ENCODE peak calls at places on chromosomes 7 and 10, in four cellular contexts. O is adrenal gland; S is left ventricle myocardium inferior; Q is CD8-positive, alpha-beta T cell. B is an unnamed sample. For H3K9me3, the result is how much of the 10 kb centered on the place peaks cover.

GRCh38 chr7:87599336-87599735 is 1.3 kb downstream of the ABCB1 start:
- DNase-seq in O (peak), S (no peak), Q (peak), B (no peak)

GRCh38 chr10:48598936-48599829 is 5.7 kb downstream of the ARHGAP22 start:
- DNase-seq in O (no peak), S (no peak), Q (no peak), B (no peak)

GRCh38 chr7:51229106-51229537 is 87.5 kb downstream of the COBL start:
- DNase-seq in O (no peak), S (no peak), Q (no peak), B (no peak)

GRCh38 chr7:47581442-47581820 is 480 bp downstream of the TNS3 start:
- DNase-seq in O (no peak), S (no peak), Q (no peak), B (no peak)

GRCh38 chr10:68550747-68551411 is 9.3 kb upstream of the TET1 start:
- DNase-seq in O (peak), S (no peak), Q (peak), B (peak)

GRCh38 chr10:119689016-119689564 is 36.8 kb upstream of the INPP5F start:
- DNase-seq in O (no peak), S (no peak), Q (no peak), B (no peak)

GRCh38 chr10:7412482-7413251 is 1.8 kb upstream of the SFMBT2 start:
- DNase-seq in O (peak), S (peak), Q (peak), B (peak)

GRCh38 chr10:17805921-17806577 is 3.1 kb upstream of the MRC1 start:
- DNase-seq in O (no peak), S (no peak), Q (no peak), B (no peak)

GRCh38 chr10:103982639-103983038 is 15.7 kb downstream of the SLK start:
- DNase-seq in O (no peak), S (no peak), Q (no peak), B (no peak)

GRCh38 chr10:68406111-68406814 is 814 bp downstream of the RUFY2 start:
- DNase-seq in O (peak), S (peak), Q (no peak), B (peak)

GRCh38 chr7:99096124-99096887 is 47.6 kb downstream of the SMURF1 start:
- DNase-seq in O (peak), S (no peak), Q (no peak), B (no peak)

GRCh38 chr7:95169678-95170077 is 154.7 kb downstream of the PON1 start:
- DNase-seq in O (no peak), S (no peak), Q (no peak), B (no peak)

GRCh38 chr7:82204694-82205093 is 238.9 kb downstream of the CACNA2D1 start:
- DNase-seq in O (peak), S (peak), Q (no peak), B (peak)

GRCh38 chr7:66669088-66669487 is 40.4 kb downstream of the KCTD7 start:
- DNase-seq in O (no peak), S (peak), Q (no peak), B (no peak)

GRCh38 chr10:74231375-74231774 is 80.4 kb downstream of the ADK start:
- DNase-seq in O (peak), S (no peak), Q (no peak), B (no peak)

GRCh38 chr10:63976538-63976937 is 455.3 kb downstream of the REEP3 start:
- DNase-seq in O (peak), S (no peak), Q (no peak), B (no peak)

GRCh38 chr7:100835903-100836811 is 8.8 kb upstream of the EPHB4 start:
- DNase-seq in O (peak), S (peak), Q (no peak), B (peak)

GRCh38 chr10:96714031-96714590 is 6.2 kb downstream of the PIK3AP1 start:
- DNase-seq in O (no peak), S (no peak), Q (no peak), B (no peak)

GRCh38 chr7:18927134-18927533 is 190.3 kb downstream of the TWIST1 start:
- DNase-seq in O (no peak), S (no peak), Q (no peak), B (no peak)

GRCh38 chr7:68752485-68752884 is 845.8 kb upstream of the AUTS2 start:
- DNase-seq in O (no peak), S (peak), Q (no peak), B (no peak)

GRCh38 chr10:97748116-97748515 is 11.2 kb downstream of the ZFYVE27 start:
- DNase-seq in O (no peak), S (no peak), Q (no peak), B (no peak)

GRCh38 chr7:4093492-4093891 is 588.6 kb upstream of the FOXK1 start:
- DNase-seq in O (no peak), S (no peak), Q (no peak), B (no peak)

GRCh38 chr10:74244097-74244685 is 93.2 kb downstream of the ADK start:
- DNase-seq in O (peak), S (no peak), Q (no peak), B (no peak)

GRCh38 chr10:36425140-36425797 is 700.1 kb upstream of the ANKRD30A start:
- DNase-seq in O (no peak), S (no peak), Q (no peak), B (no peak)

GRCh38 chr7:114548081-114548480 is 133.5 kb downstream of the FOXP2 start:
- DNase-seq in O (no peak), S (no peak), Q (no peak), B (no peak)

GRCh38 chr7:68676789-68677535 is 921.3 kb upstream of the AUTS2 start:
- DNase-seq in O (no peak), S (no peak), Q (no peak), B (no peak)

GRCh38 chr7:42144253-42145002 is 92.6 kb downstream of the GLI3 start:
- DNase-seq in O (no peak), S (no peak), Q (no peak), B (no peak)

GRCh38 chr10:5485948-5486851 is 13.2 kb downstream of the CALML5 start:
- DNase-seq in O (no peak), S (no peak), Q (no peak), B (no peak)
- TF ChIP-seq CTCF in O (no peak), S (no peak), Q (no peak), B (no peak)

GRCh38 chr7:55073051-55073511 is 54.3 kb downstream of the EGFR start:
- DNase-seq in O (no peak), S (no peak), Q (no peak), B (no peak)
- H3K27ac ChIP-seq in O (peak), S (peak), Q (no peak), B (peak)

GRCh38 chr10:132765435-132765834 is 20.5 kb downstream of the NKX6-2 start:
- DNase-seq in O (no peak), S (no peak), Q (no peak), B (no peak)
- H3K9me3 ChIP-seq in O (under half), S (under half), Q (under half), B (under half)

DNA sequence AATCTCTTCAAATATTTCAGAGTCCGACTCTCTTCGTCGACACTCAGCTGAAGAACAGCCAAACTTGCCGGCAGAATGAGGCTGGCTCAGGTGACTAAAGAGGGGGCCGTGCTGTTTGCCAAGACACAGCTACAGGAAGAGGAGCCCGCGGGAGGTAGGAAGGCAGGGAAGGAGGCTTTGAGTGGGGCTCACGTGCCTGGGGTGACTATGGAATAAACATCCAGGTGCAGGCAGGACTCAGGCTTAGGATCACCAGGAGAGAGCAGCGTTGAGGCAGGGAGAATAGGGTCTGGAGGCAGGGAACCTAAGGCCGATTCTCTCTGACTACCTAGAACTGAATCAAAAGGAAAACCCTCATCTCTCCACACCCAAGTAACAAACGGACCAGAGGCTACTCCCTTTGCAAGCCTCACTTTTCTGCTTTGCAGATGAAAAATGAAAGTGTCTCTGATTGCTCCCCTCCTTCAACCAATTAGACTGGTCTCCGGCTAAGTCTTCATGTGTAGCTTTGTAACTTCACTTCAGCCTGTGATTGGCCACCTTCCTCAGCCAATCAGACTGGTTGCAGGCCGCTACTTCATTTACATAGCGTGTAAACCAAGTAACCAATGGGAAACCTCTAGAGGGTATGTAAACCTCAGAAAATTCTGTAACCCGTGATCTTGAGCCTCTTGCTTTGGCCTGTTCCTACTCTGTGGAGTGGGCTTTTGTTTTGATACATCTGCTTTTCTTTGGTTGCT is 19.7 kb upstream of the BNIP3 start:
- DNase-seq in O (no peak), S (no peak), Q (no peak), B (no peak)
- TF ChIP-seq CTCF in O (no peak), S (peak), Q (no peak), B (no peak)

GRCh38 chr10:44704616-44705015 is 206.5 kb upstream of the TMEM72 start:
- DNase-seq in O (no peak), S (no peak), Q (no peak), B (no peak)

GRCh38 chr10:44703241-44704155 is 207.6 kb upstream of the TMEM72 start:
- DNase-seq in O (no peak), S (no peak), Q (no peak), B (no peak)

GRCh38 chr10:44702531-44702930 is 208.6 kb upstream of the TMEM72 start:
- DNase-seq in O (no peak), S (no peak), Q (no peak), B (no peak)

GRCh38 chr10:44706745-44707144 is 204.4 kb upstream of the TMEM72 start:
- DNase-seq in O (no peak), S (no peak), Q (no peak), B (no peak)
- H3K27ac ChIP-seq in O (no peak), S (no peak), Q (no peak), B (no peak)

GRCh38 chr7:157556339-157556944 is 219.6 kb downstream of the DNAJB6 start:
- DNase-seq in O (no peak), S (no peak), Q (no peak), B (no peak)

GRCh38 chr7:157558516-157558874 is 221.7 kb downstream of the DNAJB6 start:
- DNase-seq in O (no peak), S (no peak), Q (no peak), B (no peak)

GRCh38 chr7:157558061-157558460 is 221.3 kb downstream of the DNAJB6 start:
- DNase-seq in O (no peak), S (no peak), Q (no peak), B (no peak)

GRCh38 chr7:157555921-157556320 is 219.1 kb downstream of the DNAJB6 start:
- DNase-seq in O (no peak), S (no peak), Q (no peak), B (peak)

DNA sequence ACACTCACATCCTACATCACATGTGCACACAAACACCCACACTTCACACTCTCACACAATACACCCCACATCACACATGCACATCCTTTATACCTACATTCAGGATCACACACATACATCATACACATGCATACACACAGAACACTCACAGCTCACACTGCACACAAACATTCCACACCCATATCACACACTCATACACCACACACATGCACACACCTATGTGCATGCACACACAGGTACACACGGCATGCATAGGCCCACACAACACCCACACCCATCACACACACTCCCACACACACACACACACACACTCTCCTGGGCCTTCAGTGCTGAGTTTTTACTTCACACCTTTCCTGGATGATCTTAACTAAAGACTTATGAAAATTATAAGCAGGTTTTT is 220.5 kb downstream of the DNAJB6 start:
- DNase-seq in O (no peak), S (no peak), Q (no peak), B (no peak)
- H3K9me3 ChIP-seq in O (under half), S (under half), Q (under half), B (under half)

GRCh38 chr10:98745645-98746044 is 298.9 kb upstream of the HPS1 start:
- DNase-seq in O (no peak), S (no peak), Q (no peak), B (no peak)

DNA sequence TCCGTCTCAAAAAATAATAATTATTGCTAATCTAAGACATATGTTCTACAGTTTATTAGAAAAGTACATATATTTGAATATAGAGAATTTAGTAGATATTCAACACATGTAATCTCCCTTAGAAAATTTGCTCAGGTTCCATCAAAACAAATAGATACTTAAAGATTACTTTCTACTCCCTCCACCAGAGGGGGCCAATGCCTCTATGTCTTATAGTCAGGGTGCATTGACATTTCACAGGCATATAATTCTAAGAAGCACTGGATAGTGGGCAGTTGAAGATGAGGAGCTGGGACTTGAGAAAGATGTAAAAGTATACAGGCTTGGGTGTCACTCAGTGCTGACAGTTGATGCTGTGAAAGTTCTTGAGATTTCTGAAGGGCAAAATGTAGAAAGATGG is 301.6 kb upstream of the HPS1 start:
- DNase-seq in O (no peak), S (no peak), Q (no peak), B (no peak)
- TF ChIP-seq CTCF in O (peak), S (peak), Q (no peak), B (peak)

DNA sequence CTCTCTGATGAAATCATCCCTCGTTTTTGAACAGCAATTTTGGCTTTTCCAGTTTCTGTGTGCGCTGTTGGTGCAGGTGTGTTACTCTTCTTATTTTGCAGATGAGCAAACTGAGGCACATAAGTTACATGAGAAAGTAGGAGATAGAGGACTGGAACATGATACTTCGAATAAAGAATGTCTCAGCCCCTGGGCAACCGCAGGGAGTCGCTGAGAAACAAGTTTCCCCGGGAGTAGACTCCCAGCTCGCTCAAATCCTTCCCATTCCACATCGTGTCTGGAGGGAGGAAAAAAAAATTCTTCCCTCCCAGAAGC is 18.0 kb downstream of the MXI1 start:
- DNase-seq in O (no peak), S (no peak), Q (no peak), B (no peak)
- H3K27ac ChIP-seq in O (peak), S (peak), Q (peak), B (peak)

DNA sequence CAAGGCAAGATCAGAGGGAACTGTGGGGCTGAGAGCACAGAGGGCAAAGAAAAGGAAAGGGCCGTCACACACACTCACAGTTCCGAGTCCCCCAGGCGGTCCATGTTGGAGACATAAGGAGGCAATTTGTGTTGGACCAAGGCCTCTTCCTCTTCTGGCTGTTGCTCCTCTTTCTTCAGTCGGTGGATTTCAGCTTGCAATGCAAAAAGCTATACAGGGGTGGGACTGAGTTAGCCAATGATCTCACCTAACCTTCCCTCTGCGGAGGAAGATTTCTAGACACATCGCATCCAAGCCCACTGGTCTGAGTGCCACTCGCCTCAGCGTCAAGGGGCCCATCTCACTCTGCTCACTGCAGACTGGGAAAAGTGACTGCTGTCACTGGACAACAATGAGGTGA is 5.5 kb downstream of the WDR91 start:
- DNase-seq in O (no peak), S (no peak), Q (no peak), B (no peak)
- H3K9me3 ChIP-seq in O (under half), S (under half), Q (under half), B (under half)

DNA sequence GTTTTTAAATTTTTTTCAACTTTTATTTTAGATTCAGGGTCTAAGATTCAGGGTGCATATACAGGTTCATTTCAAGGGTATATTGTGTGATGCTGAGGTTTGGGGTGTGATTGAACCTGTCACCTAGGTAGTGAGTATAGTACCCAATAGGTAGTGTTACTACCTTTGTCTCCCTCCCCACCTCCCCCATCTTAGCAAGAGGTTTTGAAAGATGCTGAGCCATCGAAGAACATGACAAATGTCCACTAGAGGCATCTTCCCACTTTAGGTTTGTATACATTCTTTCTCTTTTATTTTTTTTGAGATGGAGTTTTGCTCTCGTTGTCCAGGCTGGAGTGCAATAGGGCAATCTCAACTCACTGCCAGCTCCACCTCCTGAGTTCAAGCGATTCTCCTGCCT is 880 bp upstream of the MGAM2 start:
- DNase-seq in O (no peak), S (no peak), Q (no peak), B (no peak)
- TF ChIP-seq CTCF in O (no peak), S (no peak), Q (no peak), B (no peak)

B was measured in heart left ventricle.